ENCODE peak calls at places on chromosomes 6 and 20, in ten cellular contexts. F, C, J, U, Y, H, G, S, Q and O are unnamed samples.

GRCh38 chr20:45358282-45359068 is 4.5 kb upstream of the SYS1 start:
- DNase-seq in H (no peak), G (peak), S (peak), Y (peak), J (peak), U (peak), F (peak), Q (peak), C (peak), O (no peak)

GRCh38 chr6:34593741-34594140 is 37.6 kb upstream of the SPDEF start:
- DNase-seq in F (no peak), S (no peak), J (peak), C (no peak), Y (no peak), Q (no peak), G (no peak), H (no peak), U (no peak), O (no peak)

GRCh38 chr6:98044168-98044567 is 761.2 kb upstream of the MMS22L start:
- DNase-seq in G (no peak), J (no peak), Y (no peak), U (no peak), S (no peak), Q (no peak), F (no peak), C (no peak), H (no peak), O (no peak)

GRCh38 chr20:60332523-60332922 is 374.3 kb downstream of the CDH26 start:
- DNase-seq in Q (no peak), Y (no peak), G (no peak), U (no peak), S (no peak), J (no peak), F (peak), C (no peak), H (no peak), O (peak)

GRCh38 chr6:74273541-74273940 is 577.5 kb downstream of the CD109 start:
- DNase-seq in C (no peak), F (no peak), S (no peak), G (no peak), Y (no peak), Q (no peak), H (no peak), J (no peak), U (no peak), O (no peak)

GRCh38 chr6:96460052-96460700 is 61.4 kb upstream of the UFL1 start:
- DNase-seq in C (no peak), U (no peak), Y (no peak), Q (no peak), G (no peak), F (peak), J (no peak), H (no peak), S (no peak), O (no peak)

GRCh38 chr20:63092660-63093215 is 86.0 kb upstream of the BHLHE23 start:
- DNase-seq in J (no peak), F (no peak), U (no peak), Q (no peak), H (no peak), S (no peak), Y (peak), G (no peak), C (no peak), O (no peak)

GRCh38 chr6:167652701-167653095 is 174.0 kb upstream of the AFDN start:
- DNase-seq in J (no peak), U (no peak), C (no peak), Q (no peak), G (no peak), F (no peak), Y (no peak), S (no peak), H (peak), O (no peak)

GRCh38 chr6:167058261-167058660 is 59.1 kb downstream of the CEP43 start:
- DNase-seq in U (peak), Q (no peak), H (no peak), J (no peak), G (no peak), S (no peak), Y (no peak), F (no peak), C (no peak), O (no peak)

GRCh38 chr20:20393207-20393606 is 25.3 kb downstream of the INSM1 start:
- DNase-seq in C (no peak), Y (no peak), F (no peak), J (no peak), U (peak), S (no peak), Q (peak), G (no peak), H (peak), O (no peak)

GRCh38 chr6:33958208-33958862 is 154.5 kb upstream of the MLN start:
- DNase-seq in U (no peak), J (no peak), S (no peak), H (peak), G (no peak), F (no peak), Y (peak), C (no peak), Q (no peak), O (no peak)

GRCh38 chr6:69953491-69953890 is 87.1 kb downstream of the COL19A1 start:
- DNase-seq in J (peak), Y (no peak), U (no peak), H (no peak), G (no peak), Q (no peak), F (no peak), S (no peak), C (no peak), O (no peak)

GRCh38 chr6:52726741-52727535 is 36.3 kb downstream of the GSTA2 start:
- DNase-seq in F (peak), S (no peak), Y (no peak), U (peak), C (no peak), H (no peak), J (no peak), G (no peak), Q (no peak), O (no peak)

GRCh38 chr6:161922631-161923119 is 648.8 kb upstream of the AGPAT4 start:
- DNase-seq in Q (peak), S (peak), H (peak), Y (no peak), U (peak), F (peak), C (no peak), J (peak), G (peak), O (peak)

GRCh38 chr6:109093732-109094131 is 914 bp downstream of the SESN1 start:
- DNase-seq in J (no peak), U (peak), Q (no peak), G (no peak), S (no peak), H (no peak), C (no peak), F (peak), Y (no peak), O (peak)

GRCh38 chr6:1096967-1097765 is 214.7 kb upstream of the FOXQ1 start:
- DNase-seq in U (no peak), Y (no peak), C (no peak), J (no peak), F (no peak), G (no peak), H (no peak), Q (no peak), S (no peak), O (no peak)

GRCh38 chr20:48826883-48827771 is 672 bp downstream of the PREX1 start:
- DNase-seq in Y (peak), S (no peak), Q (no peak), C (no peak), F (peak), J (no peak), H (no peak), G (no peak), U (no peak), O (no peak)

GRCh38 chr6:129966125-129966524 is 52.3 kb upstream of the L3MBTL3 start:
- DNase-seq in J (no peak), F (no peak), Q (no peak), C (no peak), G (no peak), U (no peak), H (no peak), S (no peak), Y (no peak), O (no peak)

GRCh38 chr6:112877134-112878100 is 530.3 kb downstream of the RFPL4B start:
- DNase-seq in S (no peak), H (no peak), U (peak), G (no peak), Q (peak), C (no peak), F (peak), J (no peak), Y (no peak), O (peak)

GRCh38 chr20:9235518-9235917 is 166.6 kb downstream of the PLCB4 start:
- DNase-seq in C (no peak), Q (peak), U (peak), F (peak), G (no peak), Y (no peak), H (no peak), S (no peak), J (no peak), O (peak)

GRCh38 chr20:48621256-48622078 is 206.3 kb downstream of the PREX1 start:
- DNase-seq in Y (no peak), F (peak), H (peak), J (no peak), C (no peak), Q (peak), U (peak), S (no peak), G (no peak), O (peak)

GRCh38 chr6:127737768-127738167 is 160.8 kb downstream of the C6orf58 start:
- DNase-seq in U (no peak), Y (no peak), G (no peak), J (no peak), H (no peak), S (no peak), Q (no peak), C (no peak), F (peak), O (peak)

GRCh38 chr6:45715508-45715803 is 300.2 kb downstream of the CLIC5 start:
- DNase-seq in Q (no peak), J (no peak), H (no peak), C (no peak), S (no peak), U (no peak), G (no peak), Y (no peak), F (no peak), O (no peak)

GRCh38 chr6:132934496-132934895 is 120.1 kb downstream of the RPS12 start:
- DNase-seq in Y (no peak), U (peak), S (no peak), C (no peak), Q (no peak), H (no peak), F (no peak), G (no peak), J (no peak), O (no peak)

GRCh38 chr20:58880441-58880840 is 27.9 kb downstream of the GNAS start:
- DNase-seq in J (no peak), F (no peak), S (no peak), G (no peak), C (no peak), Q (no peak), H (no peak), Y (no peak), U (no peak), O (no peak)

GRCh38 chr6:7561153-7561964 is 19.9 kb downstream of the DSP start:
- DNase-seq in C (no peak), H (peak), Q (no peak), U (no peak), G (no peak), F (peak), J (peak), Y (no peak), S (peak), O (peak)

GRCh38 chr6:16338577-16339262 is 100.3 kb downstream of the GMPR start:
- DNase-seq in S (peak), U (peak), F (peak), H (peak), G (peak), C (no peak), Y (peak), J (peak), Q (peak), O (peak)

GRCh38 chr20:43293068-43293786 is 103.5 kb upstream of the PTPRT start:
- DNase-seq in H (no peak), G (no peak), C (no peak), F (no peak), Q (no peak), J (no peak), U (no peak), Y (no peak), S (no peak), O (no peak)

GRCh38 chr6:92810913-92811312 is 608.4 kb downstream of the EPHA7 start:
- DNase-seq in G (no peak), S (no peak), F (peak), Y (no peak), Q (peak), U (no peak), H (peak), J (peak), C (no peak), O (peak)

DNA sequence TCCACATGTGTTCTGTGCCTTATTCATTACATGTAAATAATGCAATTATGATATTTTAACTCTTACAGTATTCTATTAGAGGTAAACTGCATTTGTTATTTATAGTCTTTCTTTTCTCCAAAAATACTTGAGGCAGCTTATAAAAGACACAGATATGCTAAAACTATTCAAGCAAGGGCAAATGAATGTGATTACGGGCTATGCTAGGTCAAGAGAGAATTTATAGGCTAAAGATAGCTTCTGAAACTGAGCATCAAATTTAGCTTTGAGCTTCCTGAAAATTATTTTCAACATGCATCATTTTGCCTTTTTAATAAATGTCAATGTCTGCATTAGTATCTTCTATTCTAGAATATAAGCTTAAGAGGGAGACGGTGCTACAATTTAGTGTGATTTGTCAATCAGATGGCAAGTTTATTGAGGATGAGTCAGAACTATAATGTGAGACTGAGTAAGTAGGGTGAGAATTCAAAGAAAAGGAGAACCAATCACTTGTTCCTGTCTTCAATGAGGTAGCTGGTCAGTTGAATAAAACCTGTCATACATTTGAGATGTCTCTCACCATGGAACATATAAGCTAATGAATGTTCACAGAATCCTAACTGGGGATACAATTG is 669.4 kb upstream of the CITED2 start:
- DNase-seq in H (no peak), Y (no peak), F (peak), G (no peak), J (no peak), U (peak), Q (no peak), S (no peak), C (no peak), O (peak)
- H3K27ac ChIP-seq in H (no peak), Y (peak), F (peak), G (no peak), J (no peak), U (peak), Q (peak), S (peak), C (no peak), O (no peak)

DNA sequence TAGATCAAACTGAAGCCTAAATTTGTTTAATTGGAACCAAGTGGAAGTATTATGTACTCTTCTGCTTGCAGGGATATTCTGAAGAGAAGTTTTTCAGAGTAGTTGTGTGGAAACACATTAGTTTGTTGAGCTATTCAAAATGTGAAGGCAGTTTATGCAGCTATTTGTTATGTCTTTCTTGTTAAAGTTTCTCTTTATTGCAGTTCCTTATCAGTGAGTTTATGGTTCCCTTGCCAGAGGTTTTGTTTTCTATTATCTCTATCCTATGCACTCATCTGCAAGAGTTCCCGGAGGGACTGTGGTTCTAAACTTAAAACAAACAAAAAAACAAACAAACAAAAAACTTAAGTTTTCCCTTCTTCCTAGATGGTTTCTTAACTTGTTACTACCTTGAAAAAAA is 143.7 kb upstream of the SLC22A16 start:
- DNase-seq in G (no peak), J (no peak), Q (no peak), Y (no peak), S (no peak), F (no peak), U (no peak), H (no peak), C (no peak), O (no peak)
- H3K27ac ChIP-seq in G (no peak), J (no peak), Q (no peak), Y (no peak), S (no peak), F (no peak), U (no peak), H (no peak), C (no peak), O (no peak)

DNA sequence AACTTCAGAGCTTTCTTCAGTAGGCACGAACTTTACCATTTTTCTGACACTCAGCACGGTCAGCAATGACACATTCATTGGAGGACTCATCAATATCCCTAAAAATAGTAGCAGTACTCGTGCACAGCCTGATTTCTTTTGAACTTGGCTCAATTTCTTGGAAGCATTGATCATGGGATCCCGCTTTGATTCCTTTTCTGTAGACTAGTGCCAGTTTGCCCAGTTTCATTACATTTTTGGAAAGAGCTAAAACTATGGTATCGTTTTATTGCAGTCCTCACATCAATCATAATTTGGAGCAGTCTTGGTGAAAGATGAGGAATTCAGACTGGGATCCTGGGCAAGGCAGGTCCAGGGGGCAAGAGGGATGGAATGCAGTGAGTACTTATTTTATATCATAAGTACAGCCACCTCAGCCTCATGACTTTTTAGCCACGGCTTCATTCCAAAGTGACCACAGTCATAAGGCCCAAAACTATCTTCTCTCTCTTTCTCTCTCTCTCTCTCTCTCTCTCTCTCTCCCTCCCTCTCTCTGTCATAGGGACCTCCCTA is 170.9 kb upstream of the AKAP12 start:
- DNase-seq in G (no peak), U (peak), S (no peak), F (no peak), Y (no peak), J (no peak), Q (peak), C (no peak), H (no peak), O (no peak)
- H3K27ac ChIP-seq in G (peak), U (peak), S (peak), F (no peak), Y (peak), J (peak), Q (peak), C (peak), H (no peak), O (no peak)

GRCh38 chr6:29941006-29941405 is 1.3 kb upstream of the HLA-A start:
- DNase-seq in F (no peak), G (no peak), C (no peak), J (peak), S (no peak), H (no peak), Q (no peak), U (no peak), Y (no peak), O (no peak)
- H3K27ac ChIP-seq in F (no peak), G (no peak), C (no peak), J (no peak), S (no peak), H (no peak), Q (no peak), U (no peak), Y (no peak), O (no peak)

GRCh38 chr6:139151425-139152087 is 16.7 kb downstream of the HECA start:
- DNase-seq in H (no peak), C (no peak), Q (no peak), G (no peak), Y (no peak), S (no peak), U (no peak), F (no peak), J (no peak), O (no peak)

GRCh38 chr6:139152892-139153271 is 18.0 kb downstream of the HECA start:
- DNase-seq in F (no peak), J (no peak), G (no peak), C (no peak), U (peak), Y (no peak), H (no peak), Q (no peak), S (no peak), O (no peak)

GRCh38 chr6:139149383-139149782 is 14.5 kb downstream of the HECA start:
- DNase-seq in U (peak), C (no peak), Q (no peak), S (peak), H (no peak), J (no peak), G (peak), Y (no peak), F (no peak), O (no peak)

GRCh38 chr6:139152088-139152891 is 17.4 kb downstream of the HECA start:
- DNase-seq in F (no peak), Q (no peak), U (peak), Y (no peak), S (no peak), C (no peak), H (no peak), G (no peak), J (no peak), O (no peak)

DNA sequence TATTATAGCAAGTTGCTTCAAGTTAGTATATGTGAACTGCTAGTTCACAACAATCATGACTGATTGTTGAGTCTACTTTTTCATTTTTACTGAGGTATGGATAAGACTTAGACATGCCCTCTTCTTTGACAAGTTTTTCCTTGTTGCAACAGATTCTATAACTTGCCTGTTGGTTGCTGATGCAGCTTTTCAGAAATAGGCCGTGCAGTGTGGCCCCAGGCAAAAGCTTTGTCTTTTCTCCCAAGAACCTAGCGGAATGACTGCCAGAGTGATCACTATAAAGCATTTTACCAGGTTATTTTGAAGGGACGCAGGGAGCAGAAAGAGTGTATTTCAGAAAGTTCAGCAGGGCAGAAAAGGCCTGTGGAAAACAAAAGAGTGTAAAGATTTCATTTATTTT is 16.0 kb downstream of the HECA start:
- DNase-seq in J (no peak), U (no peak), Y (no peak), H (no peak), Q (no peak), S (no peak), G (no peak), F (peak), C (no peak), O (peak)
- H3K27ac ChIP-seq in J (no peak), U (no peak), Y (no peak), H (no peak), Q (no peak), S (no peak), G (no peak), F (peak), C (no peak), O (no peak)

GRCh38 chr20:57443349-57443748 is 52.2 kb downstream of the RBM38 start:
- DNase-seq in U (no peak), J (no peak), S (no peak), G (no peak), H (no peak), Q (no peak), F (no peak), C (no peak), Y (no peak), O (no peak)
- H3K27ac ChIP-seq in U (no peak), J (no peak), S (no peak), G (peak), H (no peak), Q (no peak), F (no peak), C (peak), Y (no peak), O (no peak)